ENCODE peak calls at places on chromosomes 11 and 22, in five cellular contexts. U is posterior vena cava, D is uterus, X is NCI-H1436 treated with DMSO at 0.1 percent for 48 hours, M is EH. C is an unnamed sample.

GRCh38 chr22:28373841-28374240 is 305.8 kb downstream of the TTC28 start:
- DNase-seq in U (no peak), D (no peak), X (no peak), M (peak; percentile 65), C (no peak)

GRCh38 chr11:107592256-107592655 is 1.3 kb downstream of the ELMOD1 start:
- DNase-seq in U (no peak), D (no peak), X (no peak), M (no peak), C (no peak)

GRCh38 chr11:123268118-123268517 is 73.1 kb upstream of the CLMP start:
- DNase-seq in U (no peak), D (no peak), X (no peak), M (no peak), C (no peak)

GRCh38 chr22:24413726-24414385 is 13.5 kb upstream of the ADORA2A start:
- DNase-seq in U (peak; percentile 77), D (no peak), X (no peak), M (no peak), C (no peak)

GRCh38 chr11:71210861-71211260 is 41.5 kb downstream of the SHANK2 start:
- DNase-seq in U (peak; percentile 37), D (no peak), X (no peak), M (no peak), C (peak; percentile 23)

GRCh38 chr22:48449466-48450187 is 1378.0 kb downstream of the BRD1 start:
- DNase-seq in U (peak; percentile 58), D (no peak), X (no peak), M (no peak), C (peak; percentile 51)

GRCh38 chr22:28019360-28019759 is 100.3 kb upstream of the PITPNB start:
- DNase-seq in U (peak; percentile 70), D (peak; percentile 13), X (no peak), M (peak; percentile 16), C (peak; percentile 65)

GRCh38 chr11:1476946-1477736 is 9.4 kb downstream of the MOB2 start:
- DNase-seq in U (peak; percentile 81), D (peak; percentile 10), X (no peak), M (no peak), C (peak; percentile 34)

GRCh38 chr22:29784451-29785361 is 17.5 kb downstream of the UQCR10 start:
- DNase-seq in U (peak; percentile 91), D (no peak), X (no peak), M (no peak), C (no peak)

GRCh38 chr11:2521081-2521480 is 76.3 kb downstream of the KCNQ1 start:
- DNase-seq in U (peak; percentile 58), D (peak; percentile 2), X (no peak), M (no peak), C (peak; percentile 45)

GRCh38 chr11:72330131-72330727 is 86.3 kb upstream of the PHOX2A start:
- DNase-seq in U (peak; percentile 3), D (no peak), X (no peak), M (no peak), C (no peak)

GRCh38 chr11:82701847-82702520 is 31.7 kb downstream of the FAM181B start:
- DNase-seq in U (no peak), D (no peak), X (no peak), M (peak; percentile 28), C (no peak)

GRCh38 chr11:112852141-112852853 is 108.9 kb upstream of the NCAM1 start:
- DNase-seq in U (no peak), D (no peak), X (no peak), M (no peak), C (no peak)

GRCh38 chr11:35584321-35584720 is 33.9 kb upstream of the FJX1 start:
- DNase-seq in U (no peak), D (no peak), X (no peak), M (peak; percentile 84), C (no peak)

GRCh38 chr22:49432211-49432905 is 395.3 kb downstream of the BRD1 start:
- DNase-seq in U (peak; percentile 72), D (no peak), X (no peak), M (no peak), C (no peak)

GRCh38 chr11:9760180-9760550 is 96.3 kb downstream of the SWAP70 start:
- DNase-seq in U (peak; percentile 97), D (peak; percentile 95), X (no peak), M (peak; percentile 94), C (no peak)

GRCh38 chr11:61957028-61957770 is 7.0 kb downstream of the BEST1 start:
- DNase-seq in U (peak; percentile 68), D (no peak), X (no peak), M (no peak), C (peak; percentile 45)

GRCh38 chr22:27699676-27700075 is 101.9 kb downstream of the MN1 start:
- DNase-seq in U (no peak), D (no peak), X (no peak), M (no peak), C (no peak)

C was measured in spleen.